ENCODE peak calls at places on chromosomes 13 and 19, in ten cellular contexts. A, E, F, O, P, W, C, H, B and Z are unnamed samples.

GRCh38 chr19:40565910-40566495 is 10.7 kb upstream of the SHKBP1 start:
- DNase-seq in A (no peak), E (no peak), F (no peak), O (no peak), P (no peak), W (no peak), C (no peak), H (no peak), B (no peak), Z (no peak)

GRCh38 chr19:40091205-40092129 is 724 bp upstream of the ZNF780A start:
- DNase-seq in A (no peak), E (no peak), F (no peak), O (no peak), P (no peak), W (no peak), C (no peak), H (no peak), B (no peak), Z (no peak)

GRCh38 chr19:6062274-6062673 is 48.0 kb downstream of the RFX2 start:
- DNase-seq in A (peak), E (no peak), F (no peak), O (no peak), P (peak), W (no peak), C (no peak), H (no peak), B (no peak), Z (peak)

GRCh38 chr19:10112895-10113591 is 1.6 kb downstream of the P2RY11 start:
- DNase-seq in A (peak), E (no peak), F (peak), O (no peak), P (peak), W (no peak), C (no peak), H (peak), B (no peak), Z (peak)

GRCh38 chr19:46035546-46035945 is 5.3 kb downstream of the IGFL4 start:
- DNase-seq in A (no peak), E (no peak), F (no peak), O (no peak), P (no peak), W (no peak), C (no peak), H (no peak), B (no peak), Z (no peak)

GRCh38 chr13:41468631-41469030 is 11.3 kb downstream of the RGCC start:
- DNase-seq in A (no peak), E (no peak), F (no peak), O (no peak), P (no peak), W (no peak), C (no peak), H (no peak), B (no peak), Z (no peak)

GRCh38 chr19:16373989-16374388 is 49.4 kb downstream of the KLF2 start:
- DNase-seq in A (no peak), E (no peak), F (no peak), O (no peak), P (no peak), W (no peak), C (no peak), H (no peak), B (no peak), Z (no peak)

GRCh38 chr13:97043302-97043701 is 49.0 kb upstream of the OXGR1 start:
- DNase-seq in A (no peak), E (no peak), F (no peak), O (no peak), P (no peak), W (no peak), C (no peak), H (no peak), B (peak), Z (no peak)

GRCh38 chr13:23510979-23511735 is 59.1 kb upstream of the TNFRSF19 start:
- DNase-seq in A (no peak), E (no peak), F (no peak), O (no peak), P (peak), W (no peak), C (peak), H (no peak), B (no peak), Z (no peak)